ENCODE peak calls at places on chromosomes 7 and 10, in seven cellular contexts. T, Y, C, P, K, Q and N are unnamed samples.

GRCh38 chr7:68770649-68771048 is 827.6 kb upstream of the AUTS2 start:
- DNase-seq in T (no peak), Y (no peak), C (no peak), P (no peak), K (no peak), Q (no peak), N (no peak)

GRCh38 chr7:25496394-25497103 is 268.3 kb upstream of the NPVF start:
- DNase-seq in T (no peak), Y (no peak), C (no peak), P (no peak), K (no peak), Q (no peak), N (no peak)

GRCh38 chr10:110354322-110354766 is 49.6 kb upstream of the SMNDC1 start:
- DNase-seq in T (peak), Y (peak), C (peak), P (peak), K (no peak), Q (peak), N (no peak)

GRCh38 chr10:33136781-33137180 is 178.8 kb upstream of the ITGB1 start:
- DNase-seq in T (peak), Y (no peak), C (no peak), P (peak), K (no peak), Q (no peak), N (peak)

GRCh38 chr7:74583630-74584029 is 73.9 kb upstream of the GTF2I start:
- DNase-seq in T (no peak), Y (no peak), C (no peak), P (no peak), K (no peak), Q (no peak), N (no peak)

GRCh38 chr7:132998763-132999162 is 83.1 kb downstream of the CHCHD3 start:
- DNase-seq in T (no peak), Y (no peak), C (no peak), P (peak), K (no peak), Q (no peak), N (no peak)

GRCh38 chr7:55818686-55819085 is 43.9 kb downstream of the SEPTIN14 start:
- DNase-seq in T (no peak), Y (no peak), C (no peak), P (no peak), K (no peak), Q (no peak), N (no peak)

GRCh38 chr7:17099083-17099973 is 199.1 kb upstream of the AHR start:
- DNase-seq in T (no peak), Y (peak), C (no peak), P (peak), K (no peak), Q (peak), N (peak)

GRCh38 chr7:44755698-44756627 is 7.3 kb downstream of the ZMIZ2 start:
- DNase-seq in T (no peak), Y (peak), C (no peak), P (no peak), K (no peak), Q (no peak), N (no peak)